ENCODE peak calls at places on chromosomes 5 and 9, in five cellular contexts. One of them, this sample, is unnamed.
A peak's percentile ranks its signal among the peaks of the same experiment; 100 is the strongest.

GRCh38 chr9:98551511-98552286 is 157.0 kb downstream of the GABBR2 start:
- DNase-seq in GM23338: no peak
- DNase-seq in hepatocyte: peak; percentile 22
- DNase-seq in OCI-LY7: no peak
- DNase-seq in neural progenitor cell: no peak
- DNase-seq in this sample: peak; percentile 80

GRCh38 chr5:6710551-6711318 is 2.5 kb upstream of the TENT4A start:
- DNase-seq in hepatocyte: no peak
- DNase-seq in neural progenitor cell: no peak
- DNase-seq in OCI-LY7: no peak
- DNase-seq in GM23338: no peak
- DNase-seq in this sample: no peak

GRCh38 chr9:87556039-87556438 is 58.4 kb downstream of the DAPK1 start:
- DNase-seq in hepatocyte: no peak
- DNase-seq in GM23338: no peak
- DNase-seq in neural progenitor cell: no peak
- DNase-seq in OCI-LY7: peak; percentile 90
- DNase-seq in this sample: no peak

GRCh38 chr9:20941177-20941690 is 90.2 kb downstream of the HACD4 start:
- DNase-seq in neural progenitor cell: peak; percentile 94
- DNase-seq in OCI-LY7: peak; percentile 84
- DNase-seq in hepatocyte: peak; percentile 90
- DNase-seq in GM23338: peak; percentile 98
- DNase-seq in this sample: peak; percentile 79

GRCh38 chr9:124774131-124774978 is 2.6 kb upstream of the OLFML2A start:
- DNase-seq in neural progenitor cell: peak; percentile 88
- DNase-seq in hepatocyte: peak; percentile 88
- DNase-seq in GM23338: peak; percentile 92
- DNase-seq in OCI-LY7: peak; percentile 84
- DNase-seq in this sample: peak; percentile 79

GRCh38 chr5:6216516-6217075 is 161.8 kb downstream of the MED10 start:
- DNase-seq in GM23338: no peak
- DNase-seq in neural progenitor cell: peak; percentile 9
- DNase-seq in hepatocyte: no peak
- DNase-seq in OCI-LY7: no peak
- DNase-seq in this sample: no peak

GRCh38 chr9:5895782-5896181 is 5.1 kb downstream of the MLANA start:
- DNase-seq in hepatocyte: no peak
- DNase-seq in GM23338: no peak
- DNase-seq in neural progenitor cell: no peak
- DNase-seq in OCI-LY7: no peak
- DNase-seq in this sample: no peak

GRCh38 chr5:19554524-19554923 is 433.5 kb downstream of the CDH18 start:
- DNase-seq in neural progenitor cell: no peak
- DNase-seq in OCI-LY7: no peak
- DNase-seq in GM23338: peak; percentile 16
- DNase-seq in hepatocyte: no peak
- DNase-seq in this sample: no peak

GRCh38 chr5:111735829-111736228 is 21.2 kb downstream of the NREP start:
- DNase-seq in hepatocyte: peak; percentile 50
- DNase-seq in GM23338: peak; percentile 64
- DNase-seq in OCI-LY7: no peak
- DNase-seq in neural progenitor cell: no peak
- DNase-seq in this sample: peak; percentile 83

GRCh38 chr5:132466453-132467291 is 23.9 kb downstream of the IRF1 start:
- DNase-seq in neural progenitor cell: no peak
- DNase-seq in OCI-LY7: peak; percentile 84
- DNase-seq in GM23338: no peak
- DNase-seq in hepatocyte: no peak
- DNase-seq in this sample: no peak

GRCh38 chr5:154214236-154215106 is 23.9 kb downstream of the GALNT10 start:
- DNase-seq in neural progenitor cell: no peak
- DNase-seq in GM23338: no peak
- DNase-seq in hepatocyte: no peak
- DNase-seq in OCI-LY7: no peak
- DNase-seq in this sample: peak; percentile 77

GRCh38 chr5:177361418-177362101 is 3.8 kb downstream of the RGS14 start:
- DNase-seq in OCI-LY7: peak; percentile 77
- DNase-seq in GM23338: peak; percentile 9
- DNase-seq in neural progenitor cell: no peak
- DNase-seq in hepatocyte: no peak
- DNase-seq in this sample: no peak
- H3K4me2 ChIP-seq in OCI-LY7: peak overlapping the region; percentile 87
- H3K4me2 ChIP-seq in GM23338: no peak overlapping the region
- H3K4me2 ChIP-seq in neural progenitor cell: no peak overlapping the region
- H3K4me2 ChIP-seq in hepatocyte: no peak overlapping the region
- H3K4me2 ChIP-seq in this sample: no peak overlapping the region

GRCh38 chr9:37126214-37126788 is 5.9 kb downstream of the ZCCHC7 start:
- DNase-seq in GM23338: no peak
- DNase-seq in OCI-LY7: no peak
- DNase-seq in hepatocyte: no peak
- DNase-seq in neural progenitor cell: no peak
- DNase-seq in this sample: no peak
- H3K4me3 ChIP-seq in GM23338: no peak overlapping the region
- H3K4me3 ChIP-seq in OCI-LY7: no peak overlapping the region
- H3K4me3 ChIP-seq in hepatocyte: no peak overlapping the region
- H3K4me3 ChIP-seq in neural progenitor cell: no peak overlapping the region
- H3K4me3 ChIP-seq in this sample: no peak overlapping the region

GRCh38 chr9:123089790-123090189 is 56.3 kb downstream of the GPR21 start:
- DNase-seq in neural progenitor cell: no peak
- DNase-seq in OCI-LY7: peak; percentile 52
- DNase-seq in hepatocyte: no peak
- DNase-seq in GM23338: no peak
- DNase-seq in this sample: no peak

GRCh38 chr9:123091459-123091858 is 58.0 kb downstream of the GPR21 start:
- DNase-seq in hepatocyte: no peak
- DNase-seq in OCI-LY7: peak; percentile 51
- DNase-seq in neural progenitor cell: no peak
- DNase-seq in GM23338: no peak
- DNase-seq in this sample: no peak

GRCh38 chr9:123089040-123089439 is 55.6 kb downstream of the GPR21 start:
- DNase-seq in hepatocyte: no peak
- DNase-seq in OCI-LY7: no peak
- DNase-seq in neural progenitor cell: no peak
- DNase-seq in GM23338: no peak
- DNase-seq in this sample: no peak

GRCh38 chr9:123090956-123091355 is 57.5 kb downstream of the GPR21 start:
- DNase-seq in GM23338: no peak
- DNase-seq in hepatocyte: no peak
- DNase-seq in OCI-LY7: no peak
- DNase-seq in neural progenitor cell: no peak
- DNase-seq in this sample: no peak

GRCh38 chr9:123090198-123090896 is 56.9 kb downstream of the GPR21 start:
- DNase-seq in GM23338: no peak
- DNase-seq in hepatocyte: no peak
- DNase-seq in neural progenitor cell: no peak
- DNase-seq in OCI-LY7: peak; percentile 21
- DNase-seq in this sample: no peak
- TF ChIP-seq EZH2phosphoT487 in GM23338: no peak
- TF ChIP-seq EZH2phosphoT487 in hepatocyte: no peak
- TF ChIP-seq EZH2phosphoT487 in neural progenitor cell: no peak
- TF ChIP-seq EZH2phosphoT487 in OCI-LY7: no peak
- TF ChIP-seq EZH2phosphoT487 in this sample: no peak

GRCh38 chr5:170403675-170404074 is 14.5 kb upstream of the KCNMB1 start:
- DNase-seq in GM23338: peak; percentile 71
- DNase-seq in hepatocyte: no peak
- DNase-seq in OCI-LY7: no peak
- DNase-seq in neural progenitor cell: peak; percentile 64
- DNase-seq in this sample: no peak
- H3K4me2 ChIP-seq in GM23338: no peak overlapping the region
- H3K4me2 ChIP-seq in hepatocyte: no peak overlapping the region
- H3K4me2 ChIP-seq in OCI-LY7: no peak overlapping the region
- H3K4me2 ChIP-seq in neural progenitor cell: no peak overlapping the region
- H3K4me2 ChIP-seq in this sample: no peak overlapping the region

GRCh38 chr5:93572101-93572772 is 8.8 kb downstream of the NR2F1-AS1 start:
- DNase-seq in hepatocyte: no peak
- DNase-seq in neural progenitor cell: peak; percentile 79
- DNase-seq in GM23338: peak; percentile 58
- DNase-seq in OCI-LY7: no peak
- DNase-seq in this sample: no peak

GRCh38 chr5:93571111-93571977 is 9.7 kb downstream of the NR2F1-AS1 start:
- DNase-seq in neural progenitor cell: peak; percentile 59
- DNase-seq in GM23338: peak; percentile 68
- DNase-seq in hepatocyte: no peak
- DNase-seq in OCI-LY7: no peak
- DNase-seq in this sample: no peak

GRCh38 chr5:93569295-93570164 is 11.5 kb downstream of the NR2F1-AS1 start:
- DNase-seq in neural progenitor cell: peak; percentile 40
- DNase-seq in hepatocyte: no peak
- DNase-seq in GM23338: peak; percentile 48
- DNase-seq in OCI-LY7: no peak
- DNase-seq in this sample: no peak

GRCh38 chr5:93572773-93573626 is 8.0 kb downstream of the NR2F1-AS1 start:
- DNase-seq in GM23338: peak; percentile 78
- DNase-seq in hepatocyte: no peak
- DNase-seq in neural progenitor cell: peak; percentile 92
- DNase-seq in OCI-LY7: no peak
- DNase-seq in this sample: no peak

GRCh38 chr5:93570294-93571110 is 10.5 kb downstream of the NR2F1-AS1 start:
- DNase-seq in OCI-LY7: no peak
- DNase-seq in hepatocyte: no peak
- DNase-seq in neural progenitor cell: peak; percentile 67
- DNase-seq in GM23338: peak; percentile 78
- DNase-seq in this sample: no peak
- H3K4me3 ChIP-seq in OCI-LY7: no peak overlapping the region
- H3K4me3 ChIP-seq in hepatocyte: no peak overlapping the region
- H3K4me3 ChIP-seq in neural progenitor cell: peak overlapping the region; percentile 36
- H3K4me3 ChIP-seq in GM23338: peak overlapping the region; percentile 63
- H3K4me3 ChIP-seq in this sample: no peak overlapping the region

GRCh38 chr9:136132500-136133050 is 13.9 kb upstream of the TMEM250 start:
- DNase-seq in OCI-LY7: no peak
- DNase-seq in GM23338: no peak
- DNase-seq in hepatocyte: no peak
- DNase-seq in neural progenitor cell: no peak
- DNase-seq in this sample: no peak

GRCh38 chr9:136127313-136127712 is 8.6 kb upstream of the TMEM250 start:
- DNase-seq in hepatocyte: no peak
- DNase-seq in GM23338: no peak
- DNase-seq in neural progenitor cell: no peak
- DNase-seq in OCI-LY7: no peak
- DNase-seq in this sample: no peak

GRCh38 chr9:136131629-136132499 is 13.2 kb upstream of the TMEM250 start:
- DNase-seq in OCI-LY7: no peak
- DNase-seq in hepatocyte: no peak
- DNase-seq in neural progenitor cell: no peak
- DNase-seq in GM23338: no peak
- DNase-seq in this sample: no peak

GRCh38 chr9:136128436-136128835 is 9.8 kb upstream of the TMEM250 start:
- DNase-seq in OCI-LY7: no peak
- DNase-seq in neural progenitor cell: no peak
- DNase-seq in hepatocyte: no peak
- DNase-seq in GM23338: no peak
- DNase-seq in this sample: no peak

DNA sequence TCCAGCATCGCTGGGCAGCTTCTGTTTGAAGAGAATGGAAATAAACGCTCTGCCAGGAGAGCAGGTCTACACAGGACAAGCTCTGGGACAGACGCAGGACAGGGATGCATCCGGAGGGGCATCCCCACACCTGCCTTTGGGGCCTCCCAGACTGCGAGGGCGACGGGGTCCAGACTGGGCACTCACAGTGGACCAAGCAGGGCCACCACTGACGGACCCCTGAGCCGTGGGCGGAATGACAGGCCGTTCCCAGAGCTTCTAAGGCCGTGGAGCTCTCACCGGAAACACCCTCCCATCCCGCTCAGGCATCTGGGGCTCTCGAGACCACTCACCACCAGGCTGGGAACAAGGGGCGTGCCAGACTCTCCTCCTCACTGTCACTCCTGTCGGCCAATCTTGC is 10.5 kb upstream of the TMEM250 start:
- DNase-seq in neural progenitor cell: no peak
- DNase-seq in hepatocyte: no peak
- DNase-seq in GM23338: no peak
- DNase-seq in OCI-LY7: no peak
- DNase-seq in this sample: no peak
- TF ChIP-seq EZH2phosphoT487 in neural progenitor cell: no peak
- TF ChIP-seq EZH2phosphoT487 in hepatocyte: no peak
- TF ChIP-seq EZH2phosphoT487 in GM23338: no peak
- TF ChIP-seq EZH2phosphoT487 in OCI-LY7: no peak
- TF ChIP-seq EZH2phosphoT487 in this sample: no peak

GRCh38 chr9:128917151-128917849 is 3.5 kb upstream of the PHYHD1 start:
- DNase-seq in hepatocyte: no peak
- DNase-seq in neural progenitor cell: no peak
- DNase-seq in GM23338: no peak
- DNase-seq in OCI-LY7: no peak
- DNase-seq in this sample: peak; percentile 78
- H3K4me2 ChIP-seq in hepatocyte: no peak overlapping the region
- H3K4me2 ChIP-seq in neural progenitor cell: no peak overlapping the region
- H3K4me2 ChIP-seq in GM23338: no peak overlapping the region
- H3K4me2 ChIP-seq in OCI-LY7: no peak overlapping the region
- H3K4me2 ChIP-seq in this sample: no peak overlapping the region

DNA sequence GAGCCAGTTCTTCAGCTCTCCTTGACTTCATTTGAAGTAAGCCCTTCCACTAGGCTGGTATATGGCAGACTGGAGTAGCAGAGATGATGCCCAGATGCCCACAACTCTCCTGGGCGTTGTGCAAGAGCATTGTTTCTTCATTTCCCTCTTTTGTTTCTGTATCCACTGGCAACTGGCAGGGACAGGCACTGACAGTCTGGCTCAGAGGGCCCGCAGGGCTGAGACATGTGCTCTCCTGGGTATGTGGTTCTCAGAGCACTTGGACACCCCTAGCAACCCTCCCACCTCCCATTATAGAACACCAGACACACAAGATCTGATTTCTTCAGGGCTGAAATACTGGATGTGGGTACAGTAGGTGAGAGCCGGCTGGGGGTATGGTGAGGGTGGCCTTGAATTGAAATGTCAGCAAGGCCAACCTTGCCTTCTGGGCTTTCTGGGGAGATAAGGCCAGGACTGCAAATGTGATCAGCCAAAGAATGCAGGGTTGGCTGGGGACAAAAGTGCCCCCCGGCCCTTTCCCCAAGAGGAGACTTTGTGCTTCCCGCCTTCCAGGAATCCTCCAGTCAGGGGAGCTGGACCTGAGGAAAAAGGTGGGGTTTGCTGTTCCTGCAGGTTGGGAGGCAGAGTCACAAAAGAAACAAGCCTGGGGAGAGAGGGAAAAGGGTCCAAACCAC is 28.6 kb upstream of the CTNNA1 start:
- DNase-seq in neural progenitor cell: no peak
- DNase-seq in GM23338: peak; percentile 35
- DNase-seq in hepatocyte: no peak
- DNase-seq in OCI-LY7: no peak
- DNase-seq in this sample: no peak
- H3K4me3 ChIP-seq in neural progenitor cell: no peak overlapping the region
- H3K4me3 ChIP-seq in GM23338: no peak overlapping the region
- H3K4me3 ChIP-seq in hepatocyte: no peak overlapping the region
- H3K4me3 ChIP-seq in OCI-LY7: no peak overlapping the region
- H3K4me3 ChIP-seq in this sample: no peak overlapping the region

GRCh38 chr5:12870870-12871539 is 966.8 kb upstream of the CTNND2 start:
- DNase-seq in hepatocyte: no peak
- DNase-seq in neural progenitor cell: no peak
- DNase-seq in OCI-LY7: no peak
- DNase-seq in GM23338: no peak
- DNase-seq in this sample: no peak

GRCh38 chr5:12876541-12877298 is 972.5 kb upstream of the CTNND2 start:
- DNase-seq in OCI-LY7: no peak
- DNase-seq in hepatocyte: no peak
- DNase-seq in GM23338: no peak
- DNase-seq in neural progenitor cell: no peak
- DNase-seq in this sample: no peak
- TF ChIP-seq EZH2phosphoT487 in OCI-LY7: no peak
- TF ChIP-seq EZH2phosphoT487 in hepatocyte: no peak
- TF ChIP-seq EZH2phosphoT487 in GM23338: no peak
- TF ChIP-seq EZH2phosphoT487 in neural progenitor cell: no peak
- TF ChIP-seq EZH2phosphoT487 in this sample: no peak

This sample was measured in PC-3.